ENCODE peak calls at places on chromosome 1, in seven cellular contexts. One of them, this sample, is unnamed. For H3K4me1, the result is how much of the 10 kb centered on the place peaks cover.

GRCh38 chr1:188660573-188660972 is 1817.1 kb downstream of the BRINP3 start:
- DNase-seq in heart left ventricle: no peak
- DNase-seq in upper lobe of right lung: no peak
- DNase-seq in fibroblast of lung: no peak
- DNase-seq in mesenchymal stem cell: peak
- DNase-seq in sigmoid colon: no peak
- DNase-seq in heart right ventricle: no peak
- DNase-seq in this sample: no peak

GRCh38 chr1:218739426-218739825 is 394.3 kb downstream of the TGFB2 start:
- DNase-seq in heart left ventricle: peak
- DNase-seq in upper lobe of right lung: no peak
- DNase-seq in fibroblast of lung: peak
- DNase-seq in mesenchymal stem cell: no peak
- DNase-seq in sigmoid colon: peak
- DNase-seq in heart right ventricle: peak
- DNase-seq in this sample: no peak

GRCh38 chr1:106290805-106291537 is 765.5 kb upstream of the PRMT6 start:
- DNase-seq in heart left ventricle: no peak
- DNase-seq in upper lobe of right lung: no peak
- DNase-seq in fibroblast of lung: peak
- DNase-seq in mesenchymal stem cell: no peak
- DNase-seq in sigmoid colon: no peak
- DNase-seq in heart right ventricle: no peak
- DNase-seq in this sample: no peak

GRCh38 chr1:206955476-206956312 is 9.4 kb upstream of the PIGR start:
- DNase-seq in heart left ventricle: no peak
- DNase-seq in upper lobe of right lung: no peak
- DNase-seq in fibroblast of lung: peak
- DNase-seq in mesenchymal stem cell: no peak
- DNase-seq in sigmoid colon: no peak
- DNase-seq in heart right ventricle: no peak
- DNase-seq in this sample: no peak

GRCh38 chr1:25985171-25985570 is 12.7 kb downstream of the PAFAH2 start:
- DNase-seq in heart left ventricle: no peak
- DNase-seq in upper lobe of right lung: no peak
- DNase-seq in fibroblast of lung: no peak
- DNase-seq in mesenchymal stem cell: no peak
- DNase-seq in sigmoid colon: no peak
- DNase-seq in heart right ventricle: no peak
- DNase-seq in this sample: no peak

GRCh38 chr1:116402333-116402732 is 29.3 kb downstream of the ATP1A1 start:
- DNase-seq in heart left ventricle: no peak
- DNase-seq in upper lobe of right lung: no peak
- DNase-seq in fibroblast of lung: no peak
- DNase-seq in mesenchymal stem cell: no peak
- DNase-seq in sigmoid colon: no peak
- DNase-seq in heart right ventricle: no peak
- DNase-seq in this sample: no peak

GRCh38 chr1:187157115-187157514 is 328.4 kb downstream of the PLA2G4A start:
- DNase-seq in heart left ventricle: no peak
- DNase-seq in upper lobe of right lung: no peak
- DNase-seq in fibroblast of lung: no peak
- DNase-seq in mesenchymal stem cell: peak
- DNase-seq in sigmoid colon: no peak
- DNase-seq in heart right ventricle: no peak
- DNase-seq in this sample: no peak

GRCh38 chr1:233025156-233025555 is 74.7 kb downstream of the NTPCR start:
- DNase-seq in heart left ventricle: peak
- DNase-seq in upper lobe of right lung: no peak
- DNase-seq in fibroblast of lung: no peak
- DNase-seq in mesenchymal stem cell: peak
- DNase-seq in sigmoid colon: no peak
- DNase-seq in heart right ventricle: peak
- DNase-seq in this sample: no peak

GRCh38 chr1:43587594-43587993 is 56.9 kb downstream of the PTPRF start:
- DNase-seq in heart left ventricle: peak
- DNase-seq in upper lobe of right lung: no peak
- DNase-seq in fibroblast of lung: no peak
- DNase-seq in mesenchymal stem cell: no peak
- DNase-seq in sigmoid colon: no peak
- DNase-seq in heart right ventricle: no peak
- DNase-seq in this sample: peak

GRCh38 chr1:210448293-210448892 is 119.7 kb downstream of the HHAT start:
- DNase-seq in heart left ventricle: no peak
- DNase-seq in upper lobe of right lung: no peak
- DNase-seq in fibroblast of lung: peak
- DNase-seq in mesenchymal stem cell: peak
- DNase-seq in sigmoid colon: no peak
- DNase-seq in heart right ventricle: no peak
- DNase-seq in this sample: peak

GRCh38 chr1:169109561-169110134 is 3.2 kb downstream of the ATP1B1 start:
- DNase-seq in heart left ventricle: peak
- DNase-seq in upper lobe of right lung: no peak
- DNase-seq in fibroblast of lung: peak
- DNase-seq in mesenchymal stem cell: peak
- DNase-seq in sigmoid colon: peak
- DNase-seq in heart right ventricle: no peak
- DNase-seq in this sample: peak

GRCh38 chr1:45846931-45847330 is 43.5 kb downstream of the MAST2 start:
- DNase-seq in heart left ventricle: no peak
- DNase-seq in upper lobe of right lung: no peak
- DNase-seq in fibroblast of lung: peak
- DNase-seq in mesenchymal stem cell: peak
- DNase-seq in sigmoid colon: no peak
- DNase-seq in heart right ventricle: no peak
- DNase-seq in this sample: no peak

GRCh38 chr1:156487862-156488261 is 12.7 kb downstream of the MEF2D start:
- DNase-seq in heart left ventricle: peak
- DNase-seq in upper lobe of right lung: no peak
- DNase-seq in fibroblast of lung: no peak
- DNase-seq in mesenchymal stem cell: no peak
- DNase-seq in sigmoid colon: no peak
- DNase-seq in heart right ventricle: no peak
- DNase-seq in this sample: peak

GRCh38 chr1:187646536-187647128 is 817.9 kb downstream of the PLA2G4A start:
- DNase-seq in heart left ventricle: no peak
- DNase-seq in upper lobe of right lung: no peak
- DNase-seq in fibroblast of lung: no peak
- DNase-seq in mesenchymal stem cell: no peak
- DNase-seq in sigmoid colon: no peak
- DNase-seq in heart right ventricle: no peak
- DNase-seq in this sample: no peak

GRCh38 chr1:117802546-117803257 is 126.7 kb downstream of the GDAP2 start:
- DNase-seq in heart left ventricle: no peak
- DNase-seq in upper lobe of right lung: no peak
- DNase-seq in fibroblast of lung: no peak
- DNase-seq in mesenchymal stem cell: peak
- DNase-seq in sigmoid colon: no peak
- DNase-seq in heart right ventricle: no peak
- DNase-seq in this sample: peak

GRCh38 chr1:212466913-212467650 is 34.4 kb downstream of the NENF start:
- DNase-seq in heart left ventricle: no peak
- DNase-seq in upper lobe of right lung: peak
- DNase-seq in fibroblast of lung: no peak
- DNase-seq in mesenchymal stem cell: no peak
- DNase-seq in sigmoid colon: peak
- DNase-seq in heart right ventricle: no peak
- DNase-seq in this sample: no peak

GRCh38 chr1:33966346-33967141 is 102.7 kb downstream of the HMGB4 start:
- DNase-seq in heart left ventricle: no peak
- DNase-seq in upper lobe of right lung: no peak
- DNase-seq in fibroblast of lung: peak
- DNase-seq in mesenchymal stem cell: no peak
- DNase-seq in sigmoid colon: no peak
- DNase-seq in heart right ventricle: no peak
- DNase-seq in this sample: no peak

GRCh38 chr1:95287825-95288224 is 53.8 kb downstream of the RWDD3 start:
- DNase-seq in heart left ventricle: no peak
- DNase-seq in upper lobe of right lung: no peak
- DNase-seq in fibroblast of lung: no peak
- DNase-seq in mesenchymal stem cell: no peak
- DNase-seq in sigmoid colon: no peak
- DNase-seq in heart right ventricle: no peak
- DNase-seq in this sample: no peak

GRCh38 chr1:43503534-43503933 is 27.1 kb upstream of the PTPRF start:
- DNase-seq in heart left ventricle: peak
- DNase-seq in upper lobe of right lung: no peak
- DNase-seq in fibroblast of lung: no peak
- DNase-seq in mesenchymal stem cell: no peak
- DNase-seq in sigmoid colon: no peak
- DNase-seq in heart right ventricle: no peak
- DNase-seq in this sample: no peak

GRCh38 chr1:8580566-8580965 is 236.9 kb downstream of the RERE start:
- DNase-seq in heart left ventricle: no peak
- DNase-seq in upper lobe of right lung: no peak
- DNase-seq in fibroblast of lung: no peak
- DNase-seq in mesenchymal stem cell: no peak
- DNase-seq in sigmoid colon: no peak
- DNase-seq in heart right ventricle: no peak
- DNase-seq in this sample: no peak

GRCh38 chr1:47432071-47433036 is 5.5 kb upstream of the FOXD2 start:
- DNase-seq in heart left ventricle: peak
- DNase-seq in upper lobe of right lung: peak
- DNase-seq in fibroblast of lung: peak
- DNase-seq in mesenchymal stem cell: peak
- DNase-seq in sigmoid colon: peak
- DNase-seq in heart right ventricle: peak
- DNase-seq in this sample: peak

GRCh38 chr1:151992345-151993083 is 1.1 kb downstream of the S100A10 start:
- DNase-seq in heart left ventricle: peak
- DNase-seq in upper lobe of right lung: peak
- DNase-seq in fibroblast of lung: peak
- DNase-seq in mesenchymal stem cell: peak
- DNase-seq in sigmoid colon: peak
- DNase-seq in heart right ventricle: peak
- DNase-seq in this sample: peak

GRCh38 chr1:94050263-94050662 is 70.7 kb downstream of the ABCA4 start:
- DNase-seq in heart left ventricle: no peak
- DNase-seq in upper lobe of right lung: no peak
- DNase-seq in fibroblast of lung: no peak
- DNase-seq in mesenchymal stem cell: no peak
- DNase-seq in sigmoid colon: no peak
- DNase-seq in heart right ventricle: no peak
- DNase-seq in this sample: peak

GRCh38 chr1:5349526-5349925 is 642.7 kb downstream of the NPHP4 start:
- DNase-seq in heart left ventricle: no peak
- DNase-seq in upper lobe of right lung: no peak
- DNase-seq in fibroblast of lung: no peak
- DNase-seq in mesenchymal stem cell: no peak
- DNase-seq in sigmoid colon: peak
- DNase-seq in heart right ventricle: no peak
- DNase-seq in this sample: no peak

GRCh38 chr1:208455821-208456220 is 211.6 kb upstream of the PLXNA2 start:
- DNase-seq in heart left ventricle: no peak
- DNase-seq in upper lobe of right lung: no peak
- DNase-seq in fibroblast of lung: no peak
- DNase-seq in mesenchymal stem cell: peak
- DNase-seq in sigmoid colon: no peak
- DNase-seq in heart right ventricle: no peak
- DNase-seq in this sample: peak

GRCh38 chr1:6961289-6961688 is 176.0 kb downstream of the CAMTA1 start:
- DNase-seq in heart left ventricle: no peak
- DNase-seq in upper lobe of right lung: no peak
- DNase-seq in fibroblast of lung: no peak
- DNase-seq in mesenchymal stem cell: no peak
- DNase-seq in sigmoid colon: no peak
- DNase-seq in heart right ventricle: no peak
- DNase-seq in this sample: no peak
- H3K4me1 ChIP-seq in heart left ventricle: under half
- H3K4me1 ChIP-seq in upper lobe of right lung: under half
- H3K4me1 ChIP-seq in fibroblast of lung: under half
- H3K4me1 ChIP-seq in mesenchymal stem cell: under half
- H3K4me1 ChIP-seq in sigmoid colon: under half
- H3K4me1 ChIP-seq in heart right ventricle: under half
- H3K4me1 ChIP-seq in this sample: under half

GRCh38 chr1:56501888-56502287 is 77.5 kb downstream of the PLPP3 start:
- DNase-seq in heart left ventricle: no peak
- DNase-seq in upper lobe of right lung: no peak
- DNase-seq in fibroblast of lung: no peak
- DNase-seq in mesenchymal stem cell: no peak
- DNase-seq in sigmoid colon: no peak
- DNase-seq in heart right ventricle: no peak
- DNase-seq in this sample: no peak
- H3K4me1 ChIP-seq in heart left ventricle: under half
- H3K4me1 ChIP-seq in upper lobe of right lung: under half
- H3K4me1 ChIP-seq in fibroblast of lung: under half
- H3K4me1 ChIP-seq in mesenchymal stem cell: under half
- H3K4me1 ChIP-seq in sigmoid colon: under half
- H3K4me1 ChIP-seq in heart right ventricle: half or more
- H3K4me1 ChIP-seq in this sample: under half

DNA sequence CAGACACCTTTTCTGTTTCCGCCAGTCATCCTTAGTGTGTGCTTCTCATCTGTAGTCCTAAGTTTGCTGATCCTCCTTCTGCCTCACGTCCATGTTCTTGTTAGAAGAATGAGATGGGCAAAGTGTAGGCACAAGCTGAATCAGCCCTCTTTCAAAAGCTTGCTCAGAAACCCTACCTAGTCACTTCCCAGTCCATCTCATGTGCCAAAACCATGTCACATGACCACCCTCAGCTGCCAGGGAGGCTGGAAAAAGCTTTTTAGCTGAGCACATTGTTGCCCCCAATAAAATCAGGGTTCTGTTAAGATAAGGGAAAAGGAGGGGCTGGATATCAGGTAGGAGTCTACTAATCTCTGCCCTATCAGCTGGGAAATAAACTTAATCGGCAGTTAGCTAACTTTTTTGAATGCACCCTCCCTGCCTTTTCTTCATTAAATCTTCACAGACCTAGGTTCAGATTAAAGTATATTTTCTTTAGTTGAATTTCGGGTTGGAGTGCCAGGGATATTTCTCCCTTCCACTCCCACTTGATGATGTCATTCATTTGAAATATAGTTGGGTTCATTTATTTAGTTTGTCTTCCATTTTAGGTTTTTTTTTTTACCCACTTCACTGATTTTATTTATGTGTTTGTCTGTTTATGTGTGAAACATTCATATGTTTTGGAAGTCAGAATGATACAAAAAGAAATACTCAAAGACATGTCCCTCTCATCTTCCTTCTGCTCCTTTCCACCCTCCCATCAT is 129.2 kb downstream of the ROR1 start:
- DNase-seq in heart left ventricle: no peak
- DNase-seq in upper lobe of right lung: no peak
- DNase-seq in fibroblast of lung: peak
- DNase-seq in mesenchymal stem cell: no peak
- DNase-seq in sigmoid colon: no peak
- DNase-seq in heart right ventricle: no peak
- DNase-seq in this sample: no peak
- H3K4me1 ChIP-seq in heart left ventricle: under half
- H3K4me1 ChIP-seq in upper lobe of right lung: under half
- H3K4me1 ChIP-seq in fibroblast of lung: under half
- H3K4me1 ChIP-seq in mesenchymal stem cell: under half
- H3K4me1 ChIP-seq in sigmoid colon: under half
- H3K4me1 ChIP-seq in heart right ventricle: under half
- H3K4me1 ChIP-seq in this sample: under half

GRCh38 chr1:54355931-54356679 is 50.1 kb downstream of the SSBP3 start:
- DNase-seq in heart left ventricle: no peak
- DNase-seq in upper lobe of right lung: no peak
- DNase-seq in fibroblast of lung: no peak
- DNase-seq in mesenchymal stem cell: no peak
- DNase-seq in sigmoid colon: no peak
- DNase-seq in heart right ventricle: no peak
- DNase-seq in this sample: no peak
- H3K4me1 ChIP-seq in heart left ventricle: half or more
- H3K4me1 ChIP-seq in upper lobe of right lung: under half
- H3K4me1 ChIP-seq in fibroblast of lung: under half
- H3K4me1 ChIP-seq in mesenchymal stem cell: under half
- H3K4me1 ChIP-seq in sigmoid colon: half or more
- H3K4me1 ChIP-seq in heart right ventricle: under half
- H3K4me1 ChIP-seq in this sample: under half

This sample was measured in mammary epithelial cell.